ENCODE peak calls at places on chromosomes 7 and 10, in four cellular contexts. K is H1, X is IMR-90, M is mesendoderm. T is an unnamed sample.

GRCh38 chr7:144622751-144623150 is 213.1 kb downstream of the TPK1 start:
- DNase-seq in M (no peak), X (no peak), K (no peak), T (no peak)

GRCh38 chr7:116557901-116558300 is 33.1 kb downstream of the CAV1 start:
- DNase-seq in X (no peak), M (peak; percentile 52), K (no peak), T (no peak)

GRCh38 chr7:73602721-73603651 is 21.3 kb downstream of the MLXIPL start:
- DNase-seq in K (no peak), X (no peak), M (no peak), T (no peak)

GRCh38 chr7:98616381-98617050 is 569 bp upstream of the NPTX2 start:
- DNase-seq in M (peak; percentile 61), K (no peak), X (no peak), T (peak; percentile 69)

GRCh38 chr7:113629244-113629643 is 289.6 kb downstream of the PPP1R3A start:
- DNase-seq in K (no peak), M (no peak), X (peak; percentile 60), T (no peak)

GRCh38 chr7:20238754-20239324 is 21.7 kb upstream of the MACC1 start:
- DNase-seq in K (no peak), M (no peak), X (no peak), T (no peak)

GRCh38 chr10:88541116-88541626 is 41.9 kb downstream of the RNLS start:
- DNase-seq in M (no peak), K (no peak), X (no peak), T (no peak)

GRCh38 chr7:79979437-79979836 is 155.2 kb upstream of the GNAI1 start:
- DNase-seq in K (no peak), M (no peak), X (peak; percentile 92), T (no peak)

GRCh38 chr10:93498196-93498595 is 1.8 kb downstream of the CEP55 start:
- DNase-seq in X (no peak), K (no peak), M (no peak), T (no peak)

GRCh38 chr10:126066491-126066890 is 170.1 kb downstream of the FANK1 start:
- DNase-seq in K (no peak), M (no peak), X (no peak), T (no peak)

GRCh38 chr7:90599892-90600555 is 3.9 kb downstream of the CDK14 start:
- DNase-seq in X (peak; percentile 64), K (no peak), M (no peak), T (no peak)

GRCh38 chr10:49761789-49762565 is at the start of gene OGDHL:
- DNase-seq in K (no peak), M (peak; percentile 80), X (peak; percentile 19), T (peak; percentile 73)

GRCh38 chr10:124728071-124728829 is 15.9 kb downstream of the FAM53B start:
- DNase-seq in M (peak; percentile 83), K (no peak), X (peak; percentile 46), T (no peak)

GRCh38 chr10:43682956-43683355 is 34.3 kb upstream of the ZNF32 start:
- DNase-seq in K (no peak), X (peak; percentile 71), M (no peak), T (no peak)

GRCh38 chr10:95288273-95288672 is 2.5 kb downstream of the PDLIM1 start:
- DNase-seq in X (no peak), M (no peak), K (no peak), T (no peak)

GRCh38 chr7:44473295-44473694 is 17.2 kb downstream of the NUDCD3 start:
- DNase-seq in K (no peak), X (peak; percentile 45), M (no peak), T (no peak)
- H3K56ac ChIP-seq in K (no peak overlapping the region), X (no peak overlapping the region), M (no peak overlapping the region), T (no peak overlapping the region)

DNA sequence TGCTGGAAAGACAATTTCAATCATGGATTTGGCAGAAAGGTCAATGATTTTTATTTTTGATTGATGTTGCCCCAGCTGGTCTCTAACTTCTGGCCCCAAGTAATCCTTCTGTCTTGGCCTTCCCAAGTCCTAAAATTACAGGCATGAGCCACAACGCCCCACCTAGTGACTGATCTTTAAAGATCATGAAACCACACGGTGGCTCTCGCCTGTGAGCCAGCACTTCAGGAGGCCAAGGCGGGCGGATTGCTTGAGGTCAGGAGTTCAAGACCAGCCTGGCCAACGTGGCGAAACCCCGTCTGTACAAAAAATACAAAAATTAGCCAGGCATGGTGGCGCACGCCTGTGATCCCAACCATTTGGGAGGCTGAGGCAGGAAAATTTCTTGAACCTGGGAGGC is 12.6 kb upstream of the C10orf95 start:
- DNase-seq in M (no peak), X (no peak), K (no peak), T (no peak)
- H3K56ac ChIP-seq in M (peak overlapping the region; percentile 12), X (no peak overlapping the region), K (no peak overlapping the region), T (no peak overlapping the region)

DNA sequence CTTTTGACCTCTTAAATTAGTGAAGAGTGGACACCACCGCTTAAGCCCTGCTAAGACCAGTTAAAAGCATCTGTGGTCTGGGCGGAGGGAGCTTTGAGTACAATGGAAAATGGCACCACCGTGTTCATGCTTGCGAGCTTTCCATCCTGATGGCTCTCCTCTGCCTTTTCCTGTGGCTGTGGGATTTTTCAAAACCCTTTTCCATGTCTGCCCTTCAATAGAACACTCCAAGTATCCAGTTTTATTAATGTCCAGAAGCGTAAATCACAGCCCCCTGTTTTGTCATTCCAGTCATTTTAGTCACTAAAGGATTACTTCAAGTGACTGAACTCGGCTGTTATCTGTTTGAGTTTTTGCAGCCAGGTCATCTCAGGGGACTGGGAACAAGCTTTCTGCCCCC is 181.8 kb downstream of the MGMT start:
- DNase-seq in X (no peak), M (no peak), K (no peak), T (no peak)
- H3K56ac ChIP-seq in X (no peak overlapping the region), M (no peak overlapping the region), K (no peak overlapping the region), T (no peak overlapping the region)

DNA sequence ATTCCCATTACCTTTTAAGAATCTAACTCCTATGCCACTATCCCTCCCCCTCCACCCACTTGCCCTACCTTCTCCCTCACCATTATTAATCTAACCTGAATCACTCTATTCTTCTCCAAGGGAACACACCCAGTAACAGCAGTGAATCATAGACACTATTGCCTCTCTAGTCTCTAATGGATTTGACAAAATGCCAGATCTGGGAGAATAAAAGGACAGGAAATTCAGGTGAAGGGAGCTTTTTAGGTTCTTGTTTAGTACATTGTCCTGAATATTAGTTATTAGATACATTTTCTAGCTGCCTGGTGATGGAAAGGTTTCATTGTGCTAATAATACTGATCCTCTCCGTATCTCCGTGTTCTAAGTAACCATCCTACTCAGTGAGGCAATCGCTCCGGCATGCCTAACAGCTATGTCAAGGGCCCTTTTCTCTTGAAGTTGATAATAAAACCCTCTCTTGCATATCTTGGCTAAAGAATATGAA is 4.1 kb upstream of the SFR1 start:
- DNase-seq in M (no peak), K (no peak), X (peak; percentile 43), T (no peak)
- H3K56ac ChIP-seq in M (no peak overlapping the region), K (no peak overlapping the region), X (no peak overlapping the region), T (no peak overlapping the region)

DNA sequence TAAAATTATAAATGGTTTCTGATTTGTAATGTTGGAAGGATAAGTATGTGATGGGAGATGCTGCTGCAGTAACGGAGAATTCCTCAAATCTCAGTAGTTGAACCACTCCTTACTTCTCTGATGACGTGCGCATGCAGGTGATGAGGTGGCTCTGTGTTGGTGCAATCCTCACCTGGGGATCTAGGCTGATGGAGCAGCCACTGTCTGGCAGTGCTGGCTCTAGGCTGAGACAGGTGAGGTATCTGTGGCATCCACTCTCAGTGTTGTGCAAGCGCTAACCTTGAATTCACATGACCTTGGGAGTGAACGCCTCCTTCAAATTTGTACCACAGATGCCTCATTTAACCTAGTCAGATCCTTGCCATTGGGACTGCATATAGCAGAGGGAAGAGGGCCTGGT is 35.0 kb downstream of the LHFPL3 start:
- DNase-seq in X (no peak), M (peak; percentile 50), K (no peak), T (peak; percentile 31)
- H3K56ac ChIP-seq in X (no peak overlapping the region), M (no peak overlapping the region), K (no peak overlapping the region), T (no peak overlapping the region)